ENCODE peak calls at places on chromosomes 13 and 19, in six cellular contexts. D is SHP77, P is amniotic stem cell, I is T47D, M is EH, Y is thoracic aorta. Q is an unnamed sample.

GRCh38 chr13:45413826-45414312 is 4.3 kb downstream of the SLC25A30 start:
- DNase-seq in D (no peak), P (no peak), I (no peak), M (peak), Y (no peak), Q (no peak)

GRCh38 chr13:20165417-20166257 is 4.8 kb upstream of the GJA3 start:
- DNase-seq in D (no peak), P (no peak), I (no peak), M (no peak), Y (no peak), Q (no peak)

GRCh38 chr19:56476671-56477428 is at the start of gene ZNF667:
- DNase-seq in D (no peak), P (peak), I (no peak), M (peak), Y (peak), Q (no peak)

GRCh38 chr19:21322528-21322927 is 6.7 kb downstream of the ZNF708 start:
- DNase-seq in D (no peak), P (no peak), I (no peak), M (no peak), Y (no peak), Q (no peak)

GRCh38 chr19:55667958-55668357 is 7.1 kb upstream of the EPN1 start:
- DNase-seq in D (no peak), P (no peak), I (no peak), M (no peak), Y (no peak), Q (no peak)

GRCh38 chr13:105232403-105232802 is 1303.1 kb downstream of the EFNB2 start:
- DNase-seq in D (no peak), P (no peak), I (no peak), M (peak), Y (no peak), Q (no peak)

GRCh38 chr13:57191667-57192066 is 24.7 kb downstream of the PRR20E start:
- DNase-seq in D (no peak), P (no peak), I (no peak), M (no peak), Y (no peak), Q (no peak)

GRCh38 chr13:64078480-64078936 is 2662.9 kb upstream of the PCDH20 start:
- DNase-seq in D (peak), P (no peak), I (no peak), M (no peak), Y (no peak), Q (no peak)

GRCh38 chr19:42185281-42185680 is 32.2 kb downstream of the DEDD2 start:
- DNase-seq in D (no peak), P (no peak), I (no peak), M (peak), Y (no peak), Q (no peak)

GRCh38 chr19:34330116-34330515 is 34.9 kb upstream of the GPI start:
- DNase-seq in D (no peak), P (no peak), I (no peak), M (no peak), Y (no peak), Q (no peak)

GRCh38 chr19:18020212-18021067 is 12.5 kb downstream of the ARRDC2 start:
- DNase-seq in D (peak), P (no peak), I (no peak), M (peak), Y (peak), Q (no peak)

GRCh38 chr19:17332677-17333581 is 1.7 kb downstream of the ANO8 start:
- DNase-seq in D (peak), P (no peak), I (no peak), M (peak), Y (no peak), Q (no peak)

GRCh38 chr13:20775961-20776360 is 2.2 kb upstream of the EEF1AKMT1 start:
- DNase-seq in D (no peak), P (no peak), I (no peak), M (no peak), Y (no peak), Q (no peak)

GRCh38 chr19:35977446-35978222 is 17.4 kb upstream of the SDHAF1 start:
- DNase-seq in D (peak), P (no peak), I (no peak), M (no peak), Y (no peak), Q (peak)

GRCh38 chr19:10888421-10888866 is 17.1 kb downstream of the CARM1 start:
- DNase-seq in D (no peak), P (no peak), I (no peak), M (no peak), Y (no peak), Q (no peak)

GRCh38 chr13:31073859-31074718 is 87.6 kb downstream of the HSPH1 start:
- DNase-seq in D (no peak), P (no peak), I (no peak), M (peak), Y (no peak), Q (no peak)

GRCh38 chr13:98174995-98175394 is 2.1 kb downstream of the RNF113B start:
- DNase-seq in D (no peak), P (no peak), I (no peak), M (peak), Y (no peak), Q (no peak)

GRCh38 chr13:52615817-52616216 is 26.4 kb upstream of the HNRNPA1L2 start:
- DNase-seq in D (no peak), P (no peak), I (no peak), M (no peak), Y (no peak), Q (no peak)

GRCh38 chr19:55340144-55340783 is 588 bp downstream of the KMT5C start:
- DNase-seq in D (no peak), P (no peak), I (no peak), M (no peak), Y (no peak), Q (no peak)

GRCh38 chr19:41928754-41929535 is 696 bp upstream of the ERFL start:
- DNase-seq in D (no peak), P (no peak), I (no peak), M (no peak), Y (no peak), Q (no peak)

GRCh38 chr19:49592486-49593232 is 1.7 kb downstream of the PRR12 start:
- DNase-seq in D (no peak), P (no peak), I (no peak), M (peak), Y (no peak), Q (peak)

GRCh38 chr13:45951724-45952123 is 100.2 kb upstream of the SIAH3 start:
- DNase-seq in D (no peak), P (no peak), I (no peak), M (peak), Y (no peak), Q (no peak)

GRCh38 chr13:111909971-111910671 is 156.8 kb upstream of the SOX1 start:
- DNase-seq in D (no peak), P (no peak), I (no peak), M (no peak), Y (no peak), Q (peak)

GRCh38 chr13:65143920-65144319 is 2086.2 kb downstream of the PCDH9 start:
- DNase-seq in D (no peak), P (no peak), I (no peak), M (no peak), Y (no peak), Q (no peak)

GRCh38 chr19:35342430-35342829 is 5.3 kb upstream of the FFAR1 start:
- DNase-seq in D (peak), P (no peak), I (no peak), M (no peak), Y (no peak), Q (no peak)

GRCh38 chr13:33957497-33957905 is 139.6 kb downstream of the RFC3 start:
- DNase-seq in D (no peak), P (no peak), I (no peak), M (no peak), Y (no peak), Q (no peak)

GRCh38 chr19:51621178-51621577 is 9.0 kb downstream of the SIGLEC5 start:
- DNase-seq in D (no peak), P (no peak), I (no peak), M (no peak), Y (no peak), Q (no peak)

GRCh38 chr19:42965204-42965603 is 28.2 kb upstream of the PSG7 start:
- DNase-seq in D (no peak), P (peak), I (no peak), M (peak), Y (no peak), Q (peak)

GRCh38 chr19:43741075-43741840 is 13.5 kb downstream of the SMG9 start:
- DNase-seq in D (no peak), P (no peak), I (no peak), M (no peak), Y (no peak), Q (no peak)

GRCh38 chr13:48746816-48747215 is 93.1 kb downstream of the CYSLTR2 start:
- DNase-seq in D (no peak), P (no peak), I (no peak), M (no peak), Y (no peak), Q (no peak)

GRCh38 chr13:73934215-73934623 is 200.0 kb downstream of the KLF12 start:
- DNase-seq in D (no peak), P (no peak), I (no peak), M (peak), Y (no peak), Q (no peak)

GRCh38 chr13:40438999-40439797 is 227.2 kb downstream of the FOXO1 start:
- DNase-seq in D (no peak), P (no peak), I (no peak), M (peak), Y (no peak), Q (no peak)

GRCh38 chr19:33376423-33376822 is 2.9 kb downstream of the CEBPG start:
- DNase-seq in D (no peak), P (peak), I (no peak), M (peak), Y (peak), Q (peak)

GRCh38 chr19:1221141-1221903 is 15.7 kb downstream of the STK11 start:
- DNase-seq in D (peak), P (no peak), I (no peak), M (peak), Y (no peak), Q (no peak)

GRCh38 chr19:343941-344624 is 513 bp downstream of the MIER2 start:
- DNase-seq in D (peak), P (peak), I (peak), M (peak), Y (no peak), Q (peak)

GRCh38 chr13:93847162-93847561 is 620.6 kb downstream of the GPC6 start:
- DNase-seq in D (no peak), P (peak), I (no peak), M (peak), Y (no peak), Q (no peak)

GRCh38 chr19:6767357-6768235 is at the start of gene SH2D3A:
- DNase-seq in D (no peak), P (no peak), I (peak), M (peak), Y (no peak), Q (peak)

GRCh38 chr19:38506723-38507550 is 73.4 kb downstream of the RYR1 start:
- DNase-seq in D (peak), P (no peak), I (peak), M (peak), Y (peak), Q (peak)

GRCh38 chr13:60838581-60838980 is 441.6 kb downstream of the TDRD3 start:
- DNase-seq in D (no peak), P (no peak), I (no peak), M (no peak), Y (no peak), Q (no peak)